ENCODE peak calls at places on chromosomes 12 and 14, in ten cellular contexts. H is anterior cingulate cortex; U is activated T-helper 1 cell treated with Interleukin-2 at 50 U/mL for 16 hours; P is left ventricle myocardium superior; A is HS-5; S is Ammon's horn; K is activated CD8-positive, alpha-beta T cell treated with anti-CD3 and anti-CD28 coated beads, Interleukin-2, amount 10 ng/mL, durations not matched to agents 7 days and 5 days; J is fibroblast of gingiva; Q is stimulated activated CD4-positive, alpha-beta T cell treated with anti-CD3 and anti-CD28 coated beads, Interleukin-1b, Interleukin-23, amount 100 ng/mL, for 24 hours; N is skeletal muscle cell. X is an unnamed sample.

GRCh38 chr14:99579903-99580570 is 24.0 kb downstream of the CCDC85C start:
- DNase-seq in J (no peak), U (no peak), Q (no peak), S (no peak), K (no peak), A (peak), N (no peak), H (no peak), P (no peak), X (no peak)

GRCh38 chr12:51751657-51752056 is 96.9 kb downstream of the FIGNL2 start:
- DNase-seq in P (no peak), S (peak), Q (no peak), N (peak), A (no peak), U (no peak), H (peak), K (no peak), J (peak), X (no peak)

GRCh38 chr12:25733541-25733940 is 180.5 kb upstream of the LMNTD1 start:
- DNase-seq in A (no peak), N (no peak), J (no peak), U (no peak), S (no peak), Q (no peak), P (no peak), K (no peak), H (no peak), X (no peak)

GRCh38 chr14:63432228-63432627 is 110.9 kb downstream of the PPP2R5E start:
- DNase-seq in N (no peak), S (no peak), U (no peak), H (no peak), K (no peak), A (no peak), Q (no peak), P (no peak), J (no peak), X (no peak)

GRCh38 chr12:101436146-101436545 is 28.6 kb upstream of the ARL1 start:
- DNase-seq in J (no peak), K (no peak), U (no peak), P (no peak), S (no peak), A (no peak), N (no peak), Q (no peak), H (no peak), X (no peak)

GRCh38 chr12:102962986-102963385 is 5.5 kb downstream of the ASCL1 start:
- DNase-seq in A (no peak), P (no peak), K (no peak), J (no peak), U (no peak), Q (no peak), S (no peak), H (no peak), N (no peak), X (no peak)

GRCh38 chr12:78534311-78534710 is 330.3 kb upstream of the SYT1 start:
- DNase-seq in K (no peak), S (no peak), H (no peak), J (no peak), U (no peak), P (no peak), Q (no peak), N (no peak), A (no peak), X (no peak)

GRCh38 chr12:106924458-106924857 is 31.2 kb upstream of the TMEM263 start:
- DNase-seq in H (no peak), S (no peak), U (no peak), K (no peak), A (no peak), N (no peak), P (no peak), Q (no peak), J (no peak), X (no peak)

GRCh38 chr14:20857630-20858261 is 33.4 kb upstream of the RNASE3 start:
- DNase-seq in P (peak), S (peak), H (peak), N (no peak), Q (peak), U (peak), J (peak), K (peak), A (no peak), X (peak)

GRCh38 chr12:117968826-117969659 is at the start of gene KSR2:
- DNase-seq in U (peak), A (no peak), S (peak), Q (peak), N (no peak), J (peak), H (peak), P (no peak), K (peak), X (peak)

X was measured in activated T-helper 9 cell treated with anti-CD3 and anti-CD28 coated beads, Interleukin-2, amount 50 U/mL, for 16 hours.